ENCODE peak calls at places on chromosomes 1 and 21, in four cellular contexts. H is transverse colon, W is lower leg skin, N is lower lobe of right lung. U is an unnamed sample.

GRCh38 chr1:226761322-226761721 is 22.2 kb upstream of the ITPKB start:
- DNase-seq in N (no peak), H (no peak), W (no peak), U (no peak)

GRCh38 chr1:101276818-101277217 is 40.0 kb downstream of the S1PR1 start:
- DNase-seq in W (no peak), N (no peak), H (no peak), U (no peak)

GRCh38 chr1:54487571-54488050 is 60.4 kb upstream of the ACOT11 start:
- DNase-seq in N (no peak), W (peak), H (no peak), U (no peak)

GRCh38 chr1:195831789-195832188 is 776.5 kb downstream of the KCNT2 start:
- DNase-seq in H (no peak), N (no peak), W (no peak), U (no peak)

GRCh38 chr1:91797164-91797563 is 88.8 kb downstream of the TGFBR3 start:
- DNase-seq in H (no peak), N (no peak), W (peak), U (no peak)

GRCh38 chr1:203290261-203291089 is 14.8 kb upstream of the BTG2 start:
- DNase-seq in N (peak), H (peak), W (peak), U (peak)

GRCh38 chr21:32463889-32464300 is 51.4 kb downstream of the EVA1C start:
- DNase-seq in H (no peak), W (peak), N (no peak), U (peak)

GRCh38 chr1:17777330-17777729 is 22.2 kb downstream of the ACTL8 start:
- DNase-seq in H (no peak), W (no peak), N (no peak), U (no peak)

GRCh38 chr21:44581158-44581557 is 754 bp upstream of the KRTAP10-5 start:
- DNase-seq in N (no peak), H (no peak), W (no peak), U (no peak)

GRCh38 chr1:184315254-184315653 is 71.6 kb upstream of the C1orf21 start:
- DNase-seq in W (no peak), N (no peak), H (no peak), U (no peak)

GRCh38 chr1:193565971-193566577 is 379.7 kb upstream of the B3GALT2 start:
- DNase-seq in W (no peak), N (no peak), H (no peak), U (no peak)

GRCh38 chr1:245589827-245590421 is 435.1 kb downstream of the KIF26B start:
- DNase-seq in H (no peak), W (no peak), N (no peak), U (no peak)

GRCh38 chr1:17441265-17441992 is 2.0 kb upstream of the RCC2 start:
- DNase-seq in N (no peak), W (no peak), H (no peak), U (peak)

GRCh38 chr1:225744745-225745144 is 32.9 kb upstream of the SRP9 start:
- DNase-seq in N (no peak), H (no peak), W (no peak), U (no peak)

GRCh38 chr1:15680131-15680530 is 4.0 kb upstream of the PLEKHM2 start:
- DNase-seq in N (no peak), H (no peak), W (no peak), U (peak)

GRCh38 chr1:101170506-101171050 is 66.2 kb upstream of the S1PR1 start:
- DNase-seq in W (no peak), H (no peak), N (no peak), U (no peak)

GRCh38 chr1:54312874-54313316 is 93.3 kb downstream of the SSBP3 start:
- DNase-seq in N (no peak), W (peak), H (peak), U (peak)

GRCh38 chr1:35324486-35324885 is 56.0 kb downstream of the ZMYM4 start:
- DNase-seq in N (no peak), W (no peak), H (no peak), U (peak)

GRCh38 chr1:52454111-52454510 is 49.7 kb downstream of the PRPF38A start:
- DNase-seq in H (no peak), W (no peak), N (no peak), U (no peak)

GRCh38 chr1:154158307-154159125 is 3.6 kb upstream of the NUP210L start:
- DNase-seq in N (no peak), H (no peak), W (no peak), U (no peak)

GRCh38 chr21:42455196-42455595 is 40.8 kb downstream of the RSPH1 start:
- DNase-seq in N (no peak), H (peak), W (no peak), U (no peak)

GRCh38 chr1:58922302-58923089 is 138.6 kb upstream of the JUN start:
- DNase-seq in N (peak), H (peak), W (no peak), U (peak)

GRCh38 chr1:36754366-36754765 is 271.7 kb upstream of the CSF3R start:
- DNase-seq in H (no peak), N (no peak), W (peak), U (no peak)

GRCh38 chr1:221891708-221892107 is 149.8 kb upstream of the DUSP10 start:
- DNase-seq in W (no peak), H (no peak), N (no peak), U (no peak)

GRCh38 chr1:111517464-111518225 is 14.2 kb upstream of the ADORA3 start:
- DNase-seq in H (no peak), N (no peak), W (no peak), U (no peak)

GRCh38 chr1:151556052-151556451 is 15.9 kb downstream of the TUFT1 start:
- DNase-seq in N (no peak), W (no peak), H (no peak), U (no peak)

GRCh38 chr21:42818328-42818749 is 61.0 kb downstream of the WDR4 start:
- DNase-seq in N (peak), H (peak), W (peak), U (peak)

GRCh38 chr1:90562892-90563291 is 154.2 kb downstream of the BARHL2 start:
- DNase-seq in W (no peak), H (no peak), N (no peak), U (no peak)

GRCh38 chr1:85229574-85230097 is 28.8 kb upstream of the SYDE2 start:
- DNase-seq in W (no peak), H (no peak), N (no peak), U (no peak)

GRCh38 chr1:158019177-158019868 is 25.9 kb downstream of the KIRREL1 start:
- DNase-seq in W (peak), N (no peak), H (peak), U (peak)

GRCh38 chr1:106173101-106173500 is 883.4 kb upstream of the PRMT6 start:
- DNase-seq in H (no peak), N (no peak), W (no peak), U (no peak)

GRCh38 chr21:25952306-25952705 is 217.5 kb downstream of the GABPA start:
- DNase-seq in H (no peak), W (no peak), N (no peak), U (no peak)

GRCh38 chr1:166184897-166185296 is 18.1 kb upstream of the FAM78B start:
- DNase-seq in H (no peak), N (no peak), W (no peak), U (peak)

GRCh38 chr1:37255111-37255795 is 219.1 kb upstream of the ZC3H12A start:
- DNase-seq in W (no peak), H (no peak), N (no peak), U (no peak)

GRCh38 chr1:36187800-36188593 is 32.0 kb downstream of the MAP7D1 start:
- DNase-seq in N (peak), H (peak), W (peak), U (peak)

GRCh38 chr1:6489799-6490180 is 1.7 kb downstream of the PLEKHG5 start:
- DNase-seq in N (peak), H (peak), W (peak), U (peak)
- H3K4me3 ChIP-seq in N (peak), H (peak), W (peak), U (peak)

GRCh38 chr1:204437796-204438570 is 26.4 kb upstream of the PPP1R15B start:
- DNase-seq in N (no peak), W (no peak), H (no peak), U (no peak)
- H3K4me3 ChIP-seq in N (no peak), W (no peak), H (no peak), U (no peak)

GRCh38 chr1:205880923-205881322 is 31.0 kb upstream of the PM20D1 start:
- DNase-seq in H (no peak), N (no peak), W (no peak), U (no peak)
- H3K4me3 ChIP-seq in H (no peak), N (no peak), W (no peak), U (no peak)

GRCh38 chr1:201937624-201938212 is 8.6 kb downstream of the LMOD1 start:
- DNase-seq in W (no peak), N (no peak), H (no peak), U (peak)
- H3K4me3 ChIP-seq in W (no peak), N (no peak), H (no peak), U (no peak)

GRCh38 chr1:200027264-200027823 is at the start of gene NR5A2:
- DNase-seq in N (no peak), H (no peak), W (no peak), U (no peak)
- H3K4me3 ChIP-seq in N (peak), H (no peak), W (no peak), U (no peak)